ENCODE peak calls at places on chromosomes 7 and 10, in seven cellular contexts. One of them, this sample, is unnamed.

GRCh38 chr10:63409465-63410027 is 56.2 kb downstream of the JMJD1C start:
- DNase-seq in fibroblast of lung: peak; percentile 73
- DNase-seq in body of pancreas: no peak
- DNase-seq in Panc1: no peak
- DNase-seq in HCT116: no peak
- DNase-seq in left ventricle myocardium inferior: no peak
- DNase-seq in AG04450: no peak
- DNase-seq in this sample: peak; percentile 9

GRCh38 chr10:51358227-51358626 is 283.9 kb downstream of the PRKG1 start:
- DNase-seq in fibroblast of lung: no peak
- DNase-seq in body of pancreas: no peak
- DNase-seq in Panc1: no peak
- DNase-seq in HCT116: no peak
- DNase-seq in left ventricle myocardium inferior: no peak
- DNase-seq in AG04450: no peak
- DNase-seq in this sample: no peak

GRCh38 chr10:113680172-113681111 is 730 bp downstream of the CASP7 start:
- DNase-seq in fibroblast of lung: peak; percentile 65
- DNase-seq in body of pancreas: peak; percentile 54
- DNase-seq in Panc1: peak; percentile 25
- DNase-seq in HCT116: no peak
- DNase-seq in left ventricle myocardium inferior: peak; percentile 30
- DNase-seq in AG04450: peak; percentile 37
- DNase-seq in this sample: peak; percentile 37

GRCh38 chr10:69819713-69820506 is 18.2 kb downstream of the COL13A1 start:
- DNase-seq in fibroblast of lung: peak; percentile 68
- DNase-seq in body of pancreas: no peak
- DNase-seq in Panc1: no peak
- DNase-seq in HCT116: no peak
- DNase-seq in left ventricle myocardium inferior: no peak
- DNase-seq in AG04450: no peak
- DNase-seq in this sample: no peak

GRCh38 chr10:26216577-26216948 is at the start of gene GAD2:
- DNase-seq in fibroblast of lung: no peak
- DNase-seq in body of pancreas: peak; percentile 3
- DNase-seq in Panc1: no peak
- DNase-seq in HCT116: no peak
- DNase-seq in left ventricle myocardium inferior: no peak
- DNase-seq in AG04450: no peak
- DNase-seq in this sample: no peak

GRCh38 chr10:123648595-123648994 is 17.6 kb upstream of the GPR26 start:
- DNase-seq in fibroblast of lung: no peak
- DNase-seq in body of pancreas: no peak
- DNase-seq in Panc1: no peak
- DNase-seq in HCT116: no peak
- DNase-seq in left ventricle myocardium inferior: no peak
- DNase-seq in AG04450: no peak
- DNase-seq in this sample: no peak

GRCh38 chr10:75400769-75401568 is 595 bp downstream of the ZNF503 start:
- DNase-seq in fibroblast of lung: peak; percentile 73
- DNase-seq in body of pancreas: peak; percentile 71
- DNase-seq in Panc1: no peak
- DNase-seq in HCT116: no peak
- DNase-seq in left ventricle myocardium inferior: peak; percentile 74
- DNase-seq in AG04450: no peak
- DNase-seq in this sample: peak; percentile 82

GRCh38 chr10:130764651-130765050 is 546.9 kb downstream of the TCERG1L start:
- DNase-seq in fibroblast of lung: no peak
- DNase-seq in body of pancreas: no peak
- DNase-seq in Panc1: no peak
- DNase-seq in HCT116: no peak
- DNase-seq in left ventricle myocardium inferior: no peak
- DNase-seq in AG04450: no peak
- DNase-seq in this sample: no peak

GRCh38 chr10:127976286-127976685 is 69.4 kb downstream of the PTPRE start:
- DNase-seq in fibroblast of lung: peak; percentile 49
- DNase-seq in body of pancreas: no peak
- DNase-seq in Panc1: no peak
- DNase-seq in HCT116: no peak
- DNase-seq in left ventricle myocardium inferior: no peak
- DNase-seq in AG04450: no peak
- DNase-seq in this sample: no peak

GRCh38 chr10:131848741-131849590 is 51.8 kb upstream of the PPP2R2D start:
- DNase-seq in fibroblast of lung: no peak
- DNase-seq in body of pancreas: no peak
- DNase-seq in Panc1: no peak
- DNase-seq in HCT116: no peak
- DNase-seq in left ventricle myocardium inferior: no peak
- DNase-seq in AG04450: no peak
- DNase-seq in this sample: no peak
- TF ChIP-seq CTCF in fibroblast of lung: no peak
- TF ChIP-seq CTCF in body of pancreas: no peak
- TF ChIP-seq CTCF in Panc1: no peak
- TF ChIP-seq CTCF in HCT116: no peak
- TF ChIP-seq CTCF in left ventricle myocardium inferior: no peak
- TF ChIP-seq CTCF in AG04450: no peak
- TF ChIP-seq CTCF in this sample: no peak

GRCh38 chr7:63931985-63932577 is 66.6 kb upstream of the ZNF722 start:
- DNase-seq in fibroblast of lung: no peak
- DNase-seq in body of pancreas: no peak
- DNase-seq in Panc1: no peak
- DNase-seq in HCT116: no peak
- DNase-seq in left ventricle myocardium inferior: no peak
- DNase-seq in AG04450: no peak
- DNase-seq in this sample: no peak

GRCh38 chr7:63931057-63931600 is 67.5 kb upstream of the ZNF722 start:
- DNase-seq in fibroblast of lung: no peak
- DNase-seq in body of pancreas: no peak
- DNase-seq in Panc1: no peak
- DNase-seq in HCT116: no peak
- DNase-seq in left ventricle myocardium inferior: no peak
- DNase-seq in AG04450: no peak
- DNase-seq in this sample: no peak

GRCh38 chr7:63925262-63925625 is 73.4 kb upstream of the ZNF722 start:
- DNase-seq in fibroblast of lung: no peak
- DNase-seq in body of pancreas: peak; percentile 38
- DNase-seq in Panc1: no peak
- DNase-seq in HCT116: no peak
- DNase-seq in left ventricle myocardium inferior: no peak
- DNase-seq in AG04450: no peak
- DNase-seq in this sample: no peak

GRCh38 chr7:63925626-63926460 is 72.8 kb upstream of the ZNF722 start:
- DNase-seq in fibroblast of lung: peak; percentile 2
- DNase-seq in body of pancreas: peak; percentile 96
- DNase-seq in Panc1: peak; percentile 51
- DNase-seq in HCT116: no peak
- DNase-seq in left ventricle myocardium inferior: peak; percentile 93
- DNase-seq in AG04450: no peak
- DNase-seq in this sample: peak; percentile 18

GRCh38 chr7:63927261-63927660 is 71.4 kb upstream of the ZNF722 start:
- DNase-seq in fibroblast of lung: no peak
- DNase-seq in body of pancreas: no peak
- DNase-seq in Panc1: no peak
- DNase-seq in HCT116: no peak
- DNase-seq in left ventricle myocardium inferior: no peak
- DNase-seq in AG04450: no peak
- DNase-seq in this sample: no peak
- H3K4me3 ChIP-seq in fibroblast of lung: no peak overlapping the region
- H3K4me3 ChIP-seq in body of pancreas: no peak overlapping the region
- H3K4me3 ChIP-seq in Panc1: peak overlapping the region; percentile 62
- H3K4me3 ChIP-seq in HCT116: no peak overlapping the region
- H3K4me3 ChIP-seq in left ventricle myocardium inferior: peak overlapping the region; percentile 71
- H3K4me3 ChIP-seq in AG04450: no peak overlapping the region
- H3K4me3 ChIP-seq in this sample: no peak overlapping the region

DNA sequence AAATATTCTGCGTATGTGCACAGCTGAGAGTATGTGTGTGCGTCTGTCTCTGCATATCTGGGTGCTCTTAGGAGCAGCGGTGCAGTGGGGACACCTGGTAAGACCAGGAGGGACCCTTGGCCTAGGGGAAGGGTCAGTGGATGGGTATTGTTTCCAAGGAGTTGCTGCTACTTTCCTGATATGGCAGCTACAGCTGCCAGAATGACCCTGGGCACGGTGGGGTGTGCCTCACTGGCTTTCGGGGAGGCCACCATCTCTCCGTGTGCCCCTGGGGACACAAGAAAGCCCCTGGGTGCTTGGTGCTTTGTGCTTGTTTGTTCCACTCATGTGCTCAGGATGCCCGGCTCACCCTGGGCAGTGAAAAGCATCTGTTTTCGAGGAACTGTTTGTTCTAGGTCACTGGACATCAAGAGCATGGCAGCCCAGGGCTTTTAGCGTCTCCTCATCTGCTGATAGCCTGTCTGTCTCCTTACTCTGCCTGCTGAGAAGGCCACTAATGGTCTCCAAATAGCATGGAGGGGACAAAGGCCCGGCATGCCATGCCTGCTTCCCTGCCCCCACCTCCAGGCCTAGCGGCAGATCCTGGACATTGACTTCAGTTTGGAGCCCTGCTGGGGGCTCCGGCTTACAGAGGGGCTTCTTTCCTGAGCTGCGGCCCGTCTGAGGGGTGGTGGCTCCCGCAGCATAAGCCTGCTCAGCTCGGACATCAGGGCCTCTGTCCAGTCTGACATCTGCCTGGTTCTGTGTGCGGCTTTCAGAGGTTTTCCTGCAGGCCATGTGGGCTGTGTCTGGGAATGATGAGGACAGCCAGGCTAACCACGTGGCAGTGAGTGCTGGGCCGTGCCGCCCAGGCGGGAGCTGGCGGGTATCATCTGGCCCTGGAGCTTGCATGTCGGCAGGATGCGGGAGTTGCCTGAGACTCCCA is 8.9 kb downstream of the PFKFB3 start:
- DNase-seq in fibroblast of lung: peak; percentile 65
- DNase-seq in body of pancreas: no peak
- DNase-seq in Panc1: no peak
- DNase-seq in HCT116: no peak
- DNase-seq in left ventricle myocardium inferior: peak; percentile 61
- DNase-seq in AG04450: no peak
- DNase-seq in this sample: peak; percentile 76
- H3K27ac ChIP-seq in fibroblast of lung: peak overlapping the region; percentile 56
- H3K27ac ChIP-seq in body of pancreas: no peak overlapping the region
- H3K27ac ChIP-seq in Panc1: no peak overlapping the region
- H3K27ac ChIP-seq in HCT116: no peak overlapping the region
- H3K27ac ChIP-seq in left ventricle myocardium inferior: peak overlapping the region; percentile 46
- H3K27ac ChIP-seq in AG04450: peak overlapping the region; percentile 21
- H3K27ac ChIP-seq in this sample: peak overlapping the region; percentile 96

DNA sequence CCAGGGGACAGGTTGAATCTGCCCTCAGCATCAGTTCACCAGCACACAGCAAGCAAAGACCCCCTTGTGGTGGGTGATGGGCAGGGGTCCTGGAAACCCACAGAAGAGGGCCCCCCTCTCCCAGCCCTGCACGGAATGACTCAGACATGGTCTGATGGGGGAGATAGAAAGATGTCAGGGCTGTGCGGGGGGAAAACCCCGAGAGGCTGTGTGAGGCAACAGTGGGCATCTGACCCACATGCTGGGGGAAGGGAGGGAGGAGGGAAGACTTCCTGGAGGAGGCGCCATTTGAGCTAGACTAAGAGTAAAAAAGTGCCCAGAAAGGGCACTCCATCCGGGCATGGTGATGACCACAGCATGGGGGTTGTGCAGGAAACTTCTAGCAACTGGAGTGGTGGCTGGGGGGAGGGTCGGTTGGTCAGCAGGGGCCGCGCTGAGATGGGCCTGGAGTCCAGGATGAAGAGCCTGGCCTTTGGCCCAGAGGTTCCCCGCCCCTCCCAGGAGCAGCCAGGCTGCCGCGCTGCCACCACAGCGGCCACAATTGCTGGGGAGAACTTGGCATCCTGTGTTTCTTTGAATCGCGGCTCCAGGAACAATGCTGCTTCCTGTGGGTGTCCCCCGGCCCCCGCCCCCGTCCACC is 2.5 kb downstream of the LFNG start:
- DNase-seq in fibroblast of lung: peak; percentile 49
- DNase-seq in body of pancreas: no peak
- DNase-seq in Panc1: no peak
- DNase-seq in HCT116: no peak
- DNase-seq in left ventricle myocardium inferior: peak; percentile 50
- DNase-seq in AG04450: no peak
- DNase-seq in this sample: peak; percentile 39
- TF ChIP-seq CTCF in fibroblast of lung: no peak
- TF ChIP-seq CTCF in body of pancreas: no peak
- TF ChIP-seq CTCF in Panc1: peak; percentile 32
- TF ChIP-seq CTCF in HCT116: no peak
- TF ChIP-seq CTCF in left ventricle myocardium inferior: no peak
- TF ChIP-seq CTCF in AG04450: no peak
- TF ChIP-seq CTCF in this sample: no peak

GRCh38 chr10:81013771-81014170 is 476.1 kb downstream of the SH2D4B start:
- DNase-seq in fibroblast of lung: no peak
- DNase-seq in body of pancreas: no peak
- DNase-seq in Panc1: no peak
- DNase-seq in HCT116: no peak
- DNase-seq in left ventricle myocardium inferior: no peak
- DNase-seq in AG04450: no peak
- DNase-seq in this sample: no peak
- H3K4me3 ChIP-seq in fibroblast of lung: no peak overlapping the region
- H3K4me3 ChIP-seq in body of pancreas: no peak overlapping the region
- H3K4me3 ChIP-seq in Panc1: no peak overlapping the region
- H3K4me3 ChIP-seq in HCT116: no peak overlapping the region
- H3K4me3 ChIP-seq in left ventricle myocardium inferior: no peak overlapping the region
- H3K4me3 ChIP-seq in AG04450: no peak overlapping the region
- H3K4me3 ChIP-seq in this sample: no peak overlapping the region

GRCh38 chr7:150703209-150703608 is 13.2 kb upstream of the GIMAP1 start:
- DNase-seq in fibroblast of lung: no peak
- DNase-seq in body of pancreas: no peak
- DNase-seq in Panc1: no peak
- DNase-seq in HCT116: no peak
- DNase-seq in left ventricle myocardium inferior: no peak
- DNase-seq in AG04450: no peak
- DNase-seq in this sample: no peak
- H3K27ac ChIP-seq in fibroblast of lung: no peak overlapping the region
- H3K27ac ChIP-seq in body of pancreas: no peak overlapping the region
- H3K27ac ChIP-seq in Panc1: no peak overlapping the region
- H3K27ac ChIP-seq in HCT116: no peak overlapping the region
- H3K27ac ChIP-seq in left ventricle myocardium inferior: no peak overlapping the region
- H3K27ac ChIP-seq in AG04450: no peak overlapping the region
- H3K27ac ChIP-seq in this sample: no peak overlapping the region

GRCh38 chr7:28369523-28369922 is 42.8 kb upstream of the CREB5 start:
- DNase-seq in fibroblast of lung: no peak
- DNase-seq in body of pancreas: no peak
- DNase-seq in Panc1: no peak
- DNase-seq in HCT116: no peak
- DNase-seq in left ventricle myocardium inferior: no peak
- DNase-seq in AG04450: no peak
- DNase-seq in this sample: no peak

GRCh38 chr7:28358423-28358868 is 53.9 kb upstream of the CREB5 start:
- DNase-seq in fibroblast of lung: peak; percentile 99
- DNase-seq in body of pancreas: no peak
- DNase-seq in Panc1: peak; percentile 73
- DNase-seq in HCT116: peak; percentile 59
- DNase-seq in left ventricle myocardium inferior: no peak
- DNase-seq in AG04450: peak; percentile 96
- DNase-seq in this sample: no peak

GRCh38 chr7:28360739-28361138 is 51.6 kb upstream of the CREB5 start:
- DNase-seq in fibroblast of lung: no peak
- DNase-seq in body of pancreas: no peak
- DNase-seq in Panc1: no peak
- DNase-seq in HCT116: no peak
- DNase-seq in left ventricle myocardium inferior: no peak
- DNase-seq in AG04450: no peak
- DNase-seq in this sample: no peak

GRCh38 chr7:28362812-28363211 is 49.5 kb upstream of the CREB5 start:
- DNase-seq in fibroblast of lung: no peak
- DNase-seq in body of pancreas: no peak
- DNase-seq in Panc1: no peak
- DNase-seq in HCT116: no peak
- DNase-seq in left ventricle myocardium inferior: no peak
- DNase-seq in AG04450: no peak
- DNase-seq in this sample: no peak

GRCh38 chr7:28364082-28364481 is 48.2 kb upstream of the CREB5 start:
- DNase-seq in fibroblast of lung: no peak
- DNase-seq in body of pancreas: no peak
- DNase-seq in Panc1: no peak
- DNase-seq in HCT116: no peak
- DNase-seq in left ventricle myocardium inferior: no peak
- DNase-seq in AG04450: no peak
- DNase-seq in this sample: no peak
- TF ChIP-seq CTCF in fibroblast of lung: peak; percentile 39
- TF ChIP-seq CTCF in body of pancreas: no peak
- TF ChIP-seq CTCF in Panc1: peak; percentile 31
- TF ChIP-seq CTCF in HCT116: peak; percentile 52
- TF ChIP-seq CTCF in left ventricle myocardium inferior: no peak
- TF ChIP-seq CTCF in AG04450: peak; percentile 41
- TF ChIP-seq CTCF in this sample: peak; percentile 17

This sample was measured in cardiac muscle cell.